ENCODE peak calls at places on chromosomes 7 and 10, in five cellular contexts. J is RWPE1, D is GM12865, A is epithelial cell of esophagus, X is astrocyte of the spinal cord. Z is an unnamed sample.

GRCh38 chr7:158255156-158255555 is 332.5 kb downstream of the PTPRN2 start:
- DNase-seq in J (no peak), D (no peak), A (no peak), X (no peak), Z (no peak)

GRCh38 chr7:24704311-24704710 is 53.0 kb downstream of the GSDME start:
- DNase-seq in J (no peak), D (no peak), A (no peak), X (no peak), Z (no peak)

GRCh38 chr10:6054884-6055283 is 7.3 kb downstream of the IL2RA start:
- DNase-seq in J (no peak), D (no peak), A (no peak), X (no peak), Z (no peak)

GRCh38 chr10:33657154-33657900 is 322.9 kb upstream of the NRP1 start:
- DNase-seq in J (no peak), D (no peak), A (no peak), X (peak), Z (no peak)

GRCh38 chr10:3729397-3729796 is 55.6 kb downstream of the KLF6 start:
- DNase-seq in J (no peak), D (no peak), A (peak), X (peak), Z (no peak)

GRCh38 chr7:19117081-19117869 is at the start of gene TWIST1:
- DNase-seq in J (peak), D (no peak), A (peak), X (peak), Z (peak)

GRCh38 chr10:1600861-1601260 is 136.5 kb downstream of the ADARB2 start:
- DNase-seq in J (peak), D (peak), A (peak), X (no peak), Z (no peak)

GRCh38 chr7:102271158-102271798 is 15.4 kb upstream of the SH2B2 start:
- DNase-seq in J (no peak), D (no peak), A (no peak), X (no peak), Z (no peak)

GRCh38 chr10:129548534-129549130 is 81.6 kb downstream of the MGMT start:
- DNase-seq in J (no peak), D (no peak), A (no peak), X (no peak), Z (no peak)

GRCh38 chr7:43112941-43113621 is 634 bp downstream of the HECW1 start:
- DNase-seq in J (peak), D (no peak), A (peak), X (peak), Z (peak)

GRCh38 chr10:77391605-77392235 is 245.9 kb downstream of the KCNMA1 start:
- DNase-seq in J (peak), D (peak), A (peak), X (peak), Z (peak)

GRCh38 chr10:106866244-106866845 is 298.2 kb downstream of the SORCS1 start:
- DNase-seq in J (no peak), D (peak), A (no peak), X (no peak), Z (no peak)

GRCh38 chr10:6292741-6293151 is 90.0 kb downstream of the PFKFB3 start:
- DNase-seq in J (no peak), D (no peak), A (no peak), X (no peak), Z (no peak)

GRCh38 chr7:121372376-121373024 is 23.6 kb downstream of the FAM3C start:
- DNase-seq in J (no peak), D (peak), A (no peak), X (no peak), Z (peak)

GRCh38 chr10:133260895-133261725 is 15.6 kb downstream of the ADAM8 start:
- DNase-seq in J (peak), D (peak), A (no peak), X (peak), Z (peak)

GRCh38 chr7:76358478-76359110 is at the start of gene YWHAG:
- DNase-seq in J (peak), D (peak), A (peak), X (peak), Z (peak)

GRCh38 chr10:84921701-84922100 is 593.3 kb downstream of the CCSER2 start:
- DNase-seq in J (no peak), D (no peak), A (no peak), X (no peak), Z (no peak)

GRCh38 chr7:22921386-22922086 is 92.4 kb downstream of the HYCC1 start:
- DNase-seq in J (no peak), D (no peak), A (no peak), X (no peak), Z (no peak)

GRCh38 chr7:47191876-47192291 is 390.0 kb downstream of the TNS3 start:
- DNase-seq in J (no peak), D (peak), A (no peak), X (no peak), Z (no peak)

GRCh38 chr7:79407351-79407750 is 46.1 kb downstream of the MAGI2 start:
- DNase-seq in J (no peak), D (no peak), A (no peak), X (no peak), Z (no peak)

GRCh38 chr10:1094112-1095057 is 38.2 kb downstream of the WDR37 start:
- DNase-seq in J (no peak), D (peak), A (peak), X (no peak), Z (peak)

GRCh38 chr10:76492678-76493472 is 1061.5 kb downstream of the LRMDA start:
- DNase-seq in J (no peak), D (no peak), A (peak), X (no peak), Z (no peak)

GRCh38 chr7:18166002-18166401 is 138.4 kb upstream of the PRPS1L1 start:
- DNase-seq in J (no peak), D (no peak), A (no peak), X (no peak), Z (no peak)

GRCh38 chr7:20374391-20374790 is 43.7 kb downstream of the ITGB8 start:
- DNase-seq in J (no peak), D (no peak), A (no peak), X (no peak), Z (no peak)

GRCh38 chr10:12299222-12299973 is 49.9 kb upstream of the CAMK1D start:
- DNase-seq in J (no peak), D (no peak), A (no peak), X (no peak), Z (no peak)

GRCh38 chr10:133110609-133111275 is 23.0 kb downstream of the ADGRA1 start:
- DNase-seq in J (no peak), D (no peak), A (no peak), X (no peak), Z (no peak)

GRCh38 chr10:75703191-75703861 is 271.9 kb downstream of the LRMDA start:
- DNase-seq in J (no peak), D (no peak), A (no peak), X (no peak), Z (no peak)

GRCh38 chr10:71103969-71104368 is 108.4 kb upstream of the UNC5B start:
- DNase-seq in J (no peak), D (no peak), A (no peak), X (no peak), Z (no peak)

GRCh38 chr7:29840701-29841100 is 34.4 kb downstream of the WIPF3 start:
- DNase-seq in J (no peak), D (no peak), A (no peak), X (no peak), Z (no peak)

GRCh38 chr10:98956576-98957260 is 278.9 kb downstream of the HPSE2 start:
- DNase-seq in J (no peak), D (no peak), A (peak), X (peak), Z (no peak)

GRCh38 chr10:6396652-6397051 is 183.4 kb downstream of the PRKCQ start:
- DNase-seq in J (no peak), D (no peak), A (peak), X (peak), Z (no peak)

GRCh38 chr10:21737061-21737460 is 203.0 kb downstream of the MLLT10 start:
- DNase-seq in J (no peak), D (no peak), A (no peak), X (no peak), Z (no peak)

GRCh38 chr10:113305871-113306270 is 247.0 kb upstream of the HABP2 start:
- DNase-seq in J (no peak), D (no peak), A (peak), X (peak), Z (no peak)

GRCh38 chr7:134016223-134016941 is 110.8 kb upstream of the LRGUK start:
- DNase-seq in J (peak), D (peak), A (peak), X (peak), Z (peak)

GRCh38 chr7:83821866-83822265 is 172.9 kb upstream of the SEMA3E start:
- DNase-seq in J (no peak), D (no peak), A (peak), X (no peak), Z (no peak)

GRCh38 chr10:119205926-119206602 is 1.3 kb upstream of the GRK5 start:
- DNase-seq in J (no peak), D (peak), A (no peak), X (no peak), Z (peak)

GRCh38 chr10:93032105-93032808 is 28.3 kb upstream of the CYP26C1 start:
- DNase-seq in J (no peak), D (no peak), A (no peak), X (no peak), Z (no peak)

GRCh38 chr10:28594401-28594800 is 61.5 kb downstream of the WAC start:
- DNase-seq in J (no peak), D (no peak), A (no peak), X (no peak), Z (no peak)

GRCh38 chr7:50782376-50783208 is at the start of gene GRB10:
- DNase-seq in J (no peak), D (no peak), A (no peak), X (peak), Z (no peak)
- TF ChIP-seq CTCF in J (peak), D (no peak), A (peak), X (peak), Z (no peak)

DNA sequence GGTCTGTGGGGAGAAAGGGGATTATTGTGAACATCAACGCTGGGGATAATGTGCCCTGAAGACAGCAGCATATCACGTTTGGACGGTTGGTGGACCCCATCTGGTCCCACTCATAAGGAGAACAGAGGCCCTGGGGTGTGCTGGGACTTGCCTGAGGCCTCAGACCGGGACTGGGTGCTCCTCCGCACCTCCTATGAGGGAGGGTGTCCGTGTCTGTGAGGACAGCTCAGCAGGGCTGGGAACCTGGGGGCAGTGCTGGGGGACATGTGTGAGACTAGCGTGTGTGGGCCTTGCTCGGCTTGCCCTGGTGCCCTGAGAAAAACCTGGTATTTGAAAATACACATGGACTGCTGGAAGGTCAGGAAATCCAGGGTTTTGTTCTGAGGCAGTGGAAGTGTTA is 13.5 kb upstream of the SH2D4B start:
- DNase-seq in J (no peak), D (no peak), A (no peak), X (no peak), Z (no peak)
- TF ChIP-seq CTCF in J (no peak), D (no peak), A (no peak), X (no peak), Z (no peak)

DNA sequence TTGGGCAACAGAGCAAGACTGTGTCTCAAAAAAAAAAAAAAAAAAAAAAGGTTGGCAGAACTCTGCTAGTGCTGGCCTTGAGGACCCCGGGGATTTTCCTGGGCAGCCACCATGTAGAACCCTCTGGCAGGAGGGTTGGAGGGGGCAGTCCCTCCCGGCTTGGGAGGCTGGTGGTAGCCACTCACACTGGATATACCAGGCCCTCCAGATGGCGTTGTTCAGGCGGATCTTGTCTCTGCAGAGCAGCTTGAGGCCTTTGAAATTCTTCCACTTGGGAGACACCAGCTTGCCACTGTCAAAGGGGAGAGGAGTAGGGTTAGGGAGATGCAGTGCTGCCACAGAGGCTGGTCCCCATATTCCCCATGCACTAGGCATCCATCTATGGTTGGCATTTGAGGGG is 8.4 kb downstream of the MLXIPL start:
- DNase-seq in J (no peak), D (no peak), A (peak), X (no peak), Z (no peak)
- TF ChIP-seq CTCF in J (no peak), D (no peak), A (no peak), X (peak), Z (peak)

DNA sequence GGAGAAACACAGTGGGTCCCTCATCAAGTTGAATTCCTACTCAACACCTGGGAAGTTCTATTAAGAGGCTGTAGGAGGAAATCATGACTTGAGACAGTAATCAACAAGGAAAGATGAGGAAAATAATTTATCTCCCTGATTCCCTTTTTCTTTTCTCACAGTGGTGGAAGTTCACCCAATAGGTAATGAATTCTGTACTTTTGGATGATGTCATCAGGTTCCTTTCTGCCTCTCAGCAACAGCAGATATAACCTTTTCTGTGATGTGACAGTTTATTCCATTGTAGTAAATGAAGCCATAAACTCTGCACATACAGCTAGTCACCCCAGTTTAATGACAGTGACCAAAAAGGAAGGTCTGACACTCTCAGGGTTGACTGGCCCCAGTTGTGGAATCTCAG is 1265.0 kb downstream of the NXPH1 start:
- DNase-seq in J (no peak), D (no peak), A (no peak), X (no peak), Z (no peak)
- TF ChIP-seq CTCF in J (no peak), D (no peak), A (no peak), X (no peak), Z (no peak)

GRCh38 chr7:1640376-1641172 is 29.5 kb upstream of the ELFN1 start:
- DNase-seq in J (no peak), D (no peak), A (peak), X (no peak), Z (no peak)
- TF ChIP-seq CTCF in J (peak), D (no peak), A (peak), X (no peak), Z (no peak)

GRCh38 chr7:117458977-117459583 is 20.7 kb upstream of the CFTR start:
- DNase-seq in J (no peak), D (peak), A (peak), X (peak), Z (peak)
- TF ChIP-seq CTCF in J (peak), D (peak), A (peak), X (peak), Z (peak)

DNA sequence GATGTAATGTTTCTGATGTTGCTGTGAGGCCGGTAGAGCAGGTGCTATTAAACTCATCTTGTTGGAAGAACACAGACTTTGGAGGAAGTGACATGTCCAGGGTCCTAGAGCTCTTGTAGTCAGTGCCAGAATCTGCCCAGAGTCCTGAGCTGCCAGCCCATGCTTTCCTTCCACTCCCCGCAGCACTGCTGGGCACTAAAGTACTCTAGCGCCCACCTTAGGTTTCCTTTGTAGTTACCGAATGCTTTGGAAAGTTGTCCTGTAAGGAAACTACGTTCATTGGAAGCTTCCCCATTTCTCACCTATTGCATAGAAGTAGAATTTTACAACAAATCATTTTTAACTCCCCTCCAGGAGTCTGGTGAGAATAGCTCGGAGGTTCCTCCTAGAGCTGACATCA is 11.0 kb downstream of the ZNF862 start:
- DNase-seq in J (no peak), D (no peak), A (no peak), X (no peak), Z (no peak)
- TF ChIP-seq CTCF in J (no peak), D (no peak), A (no peak), X (no peak), Z (no peak)

GRCh38 chr10:97138174-97138573 is 47.6 kb downstream of the SLIT1 start:
- DNase-seq in J (peak), D (no peak), A (peak), X (no peak), Z (no peak)
- TF ChIP-seq CTCF in J (no peak), D (peak), A (peak), X (no peak), Z (no peak)

GRCh38 chr7:142338633-142339501 is 81.0 kb upstream of the PRSS58 start:
- DNase-seq in J (no peak), D (no peak), A (peak), X (peak), Z (no peak)
- TF ChIP-seq CTCF in J (no peak), D (no peak), A (peak), X (peak), Z (no peak)